ENCODE peak calls at places on chromosomes 13 and 19, in five cellular contexts. One of them, this sample, is unnamed.

GRCh38 chr13:111636271-111636670 is 315.8 kb downstream of the TEX29 start:
- DNase-seq in heart right ventricle: no peak
- DNase-seq in tibial artery: no peak
- DNase-seq in choroid plexus epithelial cell: no peak
- DNase-seq in astrocyte of the spinal cord: no peak
- DNase-seq in this sample: no peak

GRCh38 chr13:52652170-52652979 is at the start of gene SUGT1:
- DNase-seq in choroid plexus epithelial cell: peak; percentile 99
- DNase-seq in heart right ventricle: peak; percentile 98
- DNase-seq in tibial artery: peak; percentile 97
- DNase-seq in astrocyte of the spinal cord: peak; percentile 99
- DNase-seq in this sample: peak; percentile 92

GRCh38 chr13:36345438-36346221 is 564 bp downstream of the SPART start:
- DNase-seq in tibial artery: peak; percentile 78
- DNase-seq in astrocyte of the spinal cord: peak; percentile 88
- DNase-seq in heart right ventricle: peak; percentile 30
- DNase-seq in choroid plexus epithelial cell: peak; percentile 93
- DNase-seq in this sample: peak; percentile 69

GRCh38 chr19:52734340-52734892 is 428 bp downstream of the ZNF611 start:
- DNase-seq in tibial artery: no peak
- DNase-seq in choroid plexus epithelial cell: peak; percentile 10
- DNase-seq in heart right ventricle: peak; percentile 26
- DNase-seq in astrocyte of the spinal cord: peak; percentile 6
- DNase-seq in this sample: no peak

GRCh38 chr13:27921961-27922910 is 2.4 kb downstream of the PDX1 start:
- DNase-seq in heart right ventricle: no peak
- DNase-seq in choroid plexus epithelial cell: no peak
- DNase-seq in tibial artery: no peak
- DNase-seq in astrocyte of the spinal cord: no peak
- DNase-seq in this sample: no peak

GRCh38 chr13:97212540-97213146 is 9.5 kb upstream of the MBNL2 start:
- DNase-seq in tibial artery: no peak
- DNase-seq in heart right ventricle: no peak
- DNase-seq in astrocyte of the spinal cord: peak; percentile 46
- DNase-seq in choroid plexus epithelial cell: peak; percentile 71
- DNase-seq in this sample: no peak

GRCh38 chr19:33845498-33845897 is 48.8 kb downstream of the KCTD15 start:
- DNase-seq in heart right ventricle: no peak
- DNase-seq in tibial artery: no peak
- DNase-seq in choroid plexus epithelial cell: no peak
- DNase-seq in astrocyte of the spinal cord: no peak
- DNase-seq in this sample: no peak

GRCh38 chr13:105471683-105472082 is 1063.8 kb downstream of the EFNB2 start:
- DNase-seq in astrocyte of the spinal cord: no peak
- DNase-seq in heart right ventricle: no peak
- DNase-seq in choroid plexus epithelial cell: peak; percentile 80
- DNase-seq in tibial artery: no peak
- DNase-seq in this sample: peak; percentile 18

GRCh38 chr19:24062222-24062621 is 24.8 kb upstream of the ZNF254 start:
- DNase-seq in choroid plexus epithelial cell: no peak
- DNase-seq in heart right ventricle: no peak
- DNase-seq in tibial artery: no peak
- DNase-seq in astrocyte of the spinal cord: no peak
- DNase-seq in this sample: no peak

GRCh38 chr13:78194904-78195639 is 276.4 kb upstream of the EDNRB start:
- DNase-seq in astrocyte of the spinal cord: peak; percentile 12
- DNase-seq in choroid plexus epithelial cell: peak; percentile 2
- DNase-seq in tibial artery: no peak
- DNase-seq in heart right ventricle: no peak
- DNase-seq in this sample: no peak

GRCh38 chr13:77535448-77535847 is at the start of gene SCEL:
- DNase-seq in heart right ventricle: no peak
- DNase-seq in astrocyte of the spinal cord: no peak
- DNase-seq in choroid plexus epithelial cell: no peak
- DNase-seq in tibial artery: no peak
- DNase-seq in this sample: no peak

GRCh38 chr19:13507053-13507611 is 853 bp upstream of the CACNA1A start:
- DNase-seq in astrocyte of the spinal cord: no peak
- DNase-seq in choroid plexus epithelial cell: no peak
- DNase-seq in heart right ventricle: no peak
- DNase-seq in tibial artery: no peak
- DNase-seq in this sample: no peak

GRCh38 chr13:42991892-42992584 is at the start of gene EPSTI1:
- DNase-seq in astrocyte of the spinal cord: peak; percentile 83
- DNase-seq in choroid plexus epithelial cell: peak; percentile 90
- DNase-seq in heart right ventricle: peak; percentile 65
- DNase-seq in tibial artery: peak; percentile 66
- DNase-seq in this sample: no peak

GRCh38 chr13:76385606-76386005 is 500.6 kb downstream of the KCTD12 start:
- DNase-seq in choroid plexus epithelial cell: peak; percentile 4
- DNase-seq in heart right ventricle: no peak
- DNase-seq in tibial artery: no peak
- DNase-seq in astrocyte of the spinal cord: no peak
- DNase-seq in this sample: peak; percentile 2

GRCh38 chr13:96946709-96947311 is 47.5 kb downstream of the OXGR1 start:
- DNase-seq in heart right ventricle: no peak
- DNase-seq in choroid plexus epithelial cell: no peak
- DNase-seq in tibial artery: no peak
- DNase-seq in astrocyte of the spinal cord: no peak
- DNase-seq in this sample: no peak

GRCh38 chr13:40394304-40394983 is 272.0 kb downstream of the FOXO1 start:
- DNase-seq in choroid plexus epithelial cell: no peak
- DNase-seq in tibial artery: no peak
- DNase-seq in heart right ventricle: no peak
- DNase-seq in astrocyte of the spinal cord: no peak
- DNase-seq in this sample: no peak

GRCh38 chr19:1047696-1048147 is 7.8 kb downstream of the ABCA7 start:
- DNase-seq in tibial artery: no peak
- DNase-seq in choroid plexus epithelial cell: no peak
- DNase-seq in astrocyte of the spinal cord: no peak
- DNase-seq in heart right ventricle: no peak
- DNase-seq in this sample: no peak

GRCh38 chr19:13154241-13154778 is 4.1 kb downstream of the IER2 start:
- DNase-seq in choroid plexus epithelial cell: peak; percentile 93
- DNase-seq in tibial artery: peak; percentile 97
- DNase-seq in heart right ventricle: peak; percentile 88
- DNase-seq in astrocyte of the spinal cord: peak; percentile 92
- DNase-seq in this sample: peak; percentile 86

GRCh38 chr13:110888390-110888789 is 26.5 kb downstream of the ANKRD10 start:
- DNase-seq in choroid plexus epithelial cell: no peak
- DNase-seq in astrocyte of the spinal cord: no peak
- DNase-seq in tibial artery: no peak
- DNase-seq in heart right ventricle: no peak
- DNase-seq in this sample: no peak

GRCh38 chr19:1366899-1367870 is 16.5 kb upstream of the NDUFS7 start:
- DNase-seq in astrocyte of the spinal cord: no peak
- DNase-seq in heart right ventricle: no peak
- DNase-seq in choroid plexus epithelial cell: no peak
- DNase-seq in tibial artery: no peak
- DNase-seq in this sample: no peak

GRCh38 chr13:98827449-98827848 is 75.0 kb upstream of the SLC15A1 start:
- DNase-seq in heart right ventricle: no peak
- DNase-seq in choroid plexus epithelial cell: no peak
- DNase-seq in astrocyte of the spinal cord: no peak
- DNase-seq in tibial artery: no peak
- DNase-seq in this sample: no peak
- TF ChIP-seq CTCF in heart right ventricle: no peak
- TF ChIP-seq CTCF in choroid plexus epithelial cell: no peak
- TF ChIP-seq CTCF in astrocyte of the spinal cord: no peak
- TF ChIP-seq CTCF in tibial artery: no peak
- TF ChIP-seq CTCF in this sample: no peak

DNA sequence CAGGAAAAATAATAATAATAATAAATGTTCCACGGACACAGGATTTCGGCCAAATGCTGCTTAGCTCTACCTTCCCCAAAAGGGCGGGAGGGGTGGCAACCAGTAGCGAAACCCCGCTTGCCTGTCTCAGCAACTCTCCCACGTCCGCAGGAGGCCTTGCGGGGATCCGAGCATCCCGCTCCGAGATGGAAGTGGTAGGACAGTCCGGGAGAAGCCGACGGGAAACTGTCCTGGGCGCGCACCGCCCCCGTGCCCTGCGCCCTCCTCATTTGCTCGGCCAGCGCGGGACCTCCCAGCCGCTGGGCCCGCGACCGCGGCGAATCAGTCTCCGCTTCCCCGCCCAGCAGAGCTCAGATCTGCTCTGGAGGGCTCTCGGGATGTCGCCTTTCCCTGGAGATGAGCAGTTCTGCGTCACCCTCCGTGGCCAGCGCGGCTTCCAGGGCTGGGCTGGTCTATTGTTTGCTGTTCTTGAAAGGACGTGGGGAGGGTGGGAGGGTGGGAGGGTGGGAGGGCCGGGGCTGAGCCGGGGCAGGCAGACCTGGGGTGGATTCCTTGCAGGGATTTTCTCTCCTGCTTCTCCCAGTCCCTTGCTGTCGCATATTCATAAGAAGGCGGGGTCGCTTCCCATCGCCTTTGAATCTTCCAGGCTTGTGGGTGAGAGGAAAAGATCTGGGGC is 48.8 kb upstream of the PABPC3 start:
- DNase-seq in astrocyte of the spinal cord: peak; percentile 34
- DNase-seq in tibial artery: no peak
- DNase-seq in heart right ventricle: no peak
- DNase-seq in choroid plexus epithelial cell: peak; percentile 21
- DNase-seq in this sample: no peak
- H3K4me3 ChIP-seq in astrocyte of the spinal cord: peak overlapping the region; percentile 39
- H3K4me3 ChIP-seq in tibial artery: peak overlapping the region; percentile 32
- H3K4me3 ChIP-seq in heart right ventricle: peak overlapping the region; percentile 50
- H3K4me3 ChIP-seq in choroid plexus epithelial cell: peak overlapping the region; percentile 48
- H3K4me3 ChIP-seq in this sample: no peak overlapping the region

GRCh38 chr13:95441326-95441725 is 111.2 kb upstream of the CLDN10 start:
- DNase-seq in choroid plexus epithelial cell: no peak
- DNase-seq in heart right ventricle: no peak
- DNase-seq in tibial artery: no peak
- DNase-seq in astrocyte of the spinal cord: no peak
- DNase-seq in this sample: no peak

GRCh38 chr13:95440441-95441088 is 112.0 kb upstream of the CLDN10 start:
- DNase-seq in tibial artery: no peak
- DNase-seq in heart right ventricle: no peak
- DNase-seq in choroid plexus epithelial cell: no peak
- DNase-seq in astrocyte of the spinal cord: no peak
- DNase-seq in this sample: no peak

GRCh38 chr13:95438297-95438696 is 114.2 kb upstream of the CLDN10 start:
- DNase-seq in choroid plexus epithelial cell: no peak
- DNase-seq in tibial artery: no peak
- DNase-seq in heart right ventricle: no peak
- DNase-seq in astrocyte of the spinal cord: no peak
- DNase-seq in this sample: no peak

GRCh38 chr13:95432141-95432540 is 120.4 kb upstream of the CLDN10 start:
- DNase-seq in choroid plexus epithelial cell: no peak
- DNase-seq in heart right ventricle: no peak
- DNase-seq in astrocyte of the spinal cord: no peak
- DNase-seq in tibial artery: no peak
- DNase-seq in this sample: no peak

GRCh38 chr13:95437561-95437960 is 115.0 kb upstream of the CLDN10 start:
- DNase-seq in tibial artery: no peak
- DNase-seq in choroid plexus epithelial cell: no peak
- DNase-seq in astrocyte of the spinal cord: no peak
- DNase-seq in heart right ventricle: no peak
- DNase-seq in this sample: no peak
- TF ChIP-seq CTCF in tibial artery: no peak
- TF ChIP-seq CTCF in choroid plexus epithelial cell: no peak
- TF ChIP-seq CTCF in astrocyte of the spinal cord: no peak
- TF ChIP-seq CTCF in heart right ventricle: no peak
- TF ChIP-seq CTCF in this sample: no peak

DNA sequence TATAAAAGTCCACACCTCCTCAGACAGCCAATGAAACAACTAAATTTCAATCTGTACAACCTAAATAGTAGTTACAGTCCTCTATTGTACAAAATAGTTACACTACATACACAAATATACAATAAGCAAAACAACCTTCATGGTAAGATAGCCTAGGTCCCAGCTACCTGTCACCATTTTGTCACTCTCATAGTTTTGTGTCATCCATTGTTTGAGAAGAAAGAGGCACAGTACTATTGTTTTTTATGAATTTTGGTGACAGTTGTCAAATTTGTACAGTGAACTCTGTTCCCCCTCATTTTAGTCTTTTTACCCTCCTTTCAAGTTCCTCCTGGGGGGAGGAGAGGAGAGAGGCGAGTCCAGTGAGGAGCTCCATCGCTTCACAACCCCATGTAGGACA is 60.2 kb downstream of the SERP2 start:
- DNase-seq in astrocyte of the spinal cord: no peak
- DNase-seq in choroid plexus epithelial cell: no peak
- DNase-seq in heart right ventricle: no peak
- DNase-seq in tibial artery: no peak
- DNase-seq in this sample: no peak
- H3K4me3 ChIP-seq in astrocyte of the spinal cord: peak overlapping the region; percentile 90
- H3K4me3 ChIP-seq in choroid plexus epithelial cell: peak overlapping the region; percentile 57
- H3K4me3 ChIP-seq in heart right ventricle: peak overlapping the region; percentile 90
- H3K4me3 ChIP-seq in tibial artery: peak overlapping the region; percentile 84
- H3K4me3 ChIP-seq in this sample: no peak overlapping the region

DNA sequence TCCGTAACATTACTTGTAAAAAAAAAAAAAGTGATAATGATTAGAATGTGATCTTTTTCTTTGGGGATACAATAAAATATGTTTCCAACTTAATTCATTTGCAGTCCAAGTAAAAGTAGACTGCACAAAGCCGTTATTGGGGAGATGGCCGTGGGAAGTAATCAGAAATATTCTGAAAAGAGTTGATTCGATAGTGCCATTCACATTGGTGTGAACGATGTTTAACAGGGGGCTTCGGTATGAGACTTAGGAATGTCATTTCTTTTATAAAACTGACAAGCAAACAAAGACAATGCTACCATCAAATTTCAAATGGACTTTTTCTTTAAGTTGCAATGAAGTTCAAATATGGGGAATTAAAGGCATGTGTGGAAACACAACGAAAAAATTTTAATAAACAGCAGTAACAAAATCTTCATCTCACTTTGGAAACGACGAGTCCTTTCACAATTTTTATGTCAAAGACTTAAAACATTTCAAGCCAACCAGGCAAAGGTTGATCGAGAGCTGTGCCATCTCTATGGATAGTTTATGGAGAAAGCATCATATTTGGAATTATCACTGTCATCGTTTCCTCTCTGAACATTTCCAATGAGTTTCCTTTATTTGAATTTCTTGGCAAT is 1.7 kb upstream of the ZIC5 start:
- DNase-seq in astrocyte of the spinal cord: no peak
- DNase-seq in choroid plexus epithelial cell: no peak
- DNase-seq in tibial artery: no peak
- DNase-seq in heart right ventricle: no peak
- DNase-seq in this sample: no peak
- TF ChIP-seq CTCF in astrocyte of the spinal cord: no peak
- TF ChIP-seq CTCF in choroid plexus epithelial cell: no peak
- TF ChIP-seq CTCF in tibial artery: no peak
- TF ChIP-seq CTCF in heart right ventricle: no peak
- TF ChIP-seq CTCF in this sample: no peak